ENCODE peak calls at places on chromosomes 5 and 9, in five cellular contexts. H, X, M, P and I are unnamed samples.
A peak's percentile ranks its signal among the peaks of the same experiment; 100 is the strongest.

GRCh38 chr5:158039911-158040347 is 181.0 kb upstream of the CLINT1 start:
- DNase-seq in H (no peak), X (no peak), M (no peak), P (no peak), I (no peak)

GRCh38 chr5:67244345-67244793 is 47.8 kb upstream of the CD180 start:
- DNase-seq in H (no peak), X (no peak), M (no peak), P (no peak), I (no peak)

GRCh38 chr9:17520264-17521058 is 58.4 kb upstream of the SH3GL2 start:
- DNase-seq in H (no peak), X (no peak), M (no peak), P (no peak), I (no peak)

GRCh38 chr9:70678153-70678552 is 263.7 kb upstream of the KLF9 start:
- DNase-seq in H (no peak), X (no peak), M (peak; percentile 46), P (no peak), I (no peak)

GRCh38 chr5:80705801-80706200 is 51.0 kb upstream of the DHFR start:
- DNase-seq in H (no peak), X (no peak), M (no peak), P (no peak), I (no peak)

GRCh38 chr9:4923580-4924544 is 61.2 kb upstream of the JAK2 start:
- DNase-seq in H (no peak), X (no peak), M (no peak), P (no peak), I (peak; percentile 79)

GRCh38 chr5:122252319-122252718 is 59.7 kb upstream of the SNCAIP start:
- DNase-seq in H (peak; percentile 46), X (no peak), M (no peak), P (no peak), I (no peak)

GRCh38 chr5:76787237-76787636 is 31.6 kb upstream of the F2RL1 start:
- DNase-seq in H (no peak), X (peak; percentile 52), M (no peak), P (no peak), I (no peak)

GRCh38 chr5:145324767-145325479 is 510.2 kb downstream of the PRELID2 start:
- DNase-seq in H (no peak), X (no peak), M (no peak), P (no peak), I (no peak)

GRCh38 chr9:107683566-107683965 is 194.0 kb upstream of the KLF4 start:
- DNase-seq in H (peak; percentile 47), X (no peak), M (no peak), P (no peak), I (no peak)

GRCh38 chr5:156359452-156359851 is 32.5 kb downstream of the SGCD start:
- DNase-seq in H (no peak), X (no peak), M (no peak), P (no peak), I (no peak)

GRCh38 chr5:9572246-9572645 is 26.4 kb upstream of the SEMA5A start:
- DNase-seq in H (no peak), X (no peak), M (no peak), P (no peak), I (no peak)

GRCh38 chr9:99680191-99680590 is 141.5 kb upstream of the NR4A3 start:
- DNase-seq in H (no peak), X (no peak), M (no peak), P (no peak), I (no peak)

GRCh38 chr5:137635521-137635921 is 100.4 kb downstream of the KLHL3 start:
- DNase-seq in H (no peak), X (no peak), M (no peak), P (no peak), I (no peak)

GRCh38 chr5:72394688-72395087 is 74.5 kb downstream of the PTCD2 start:
- DNase-seq in H (peak; percentile 11), X (no peak), M (no peak), P (no peak), I (peak; percentile 8)

GRCh38 chr9:107049825-107050184 is 186.8 kb downstream of the ZNF462 start:
- DNase-seq in H (no peak), X (no peak), M (no peak), P (no peak), I (no peak)

GRCh38 chr5:41736641-41737040 is 133.6 kb downstream of the OXCT1 start:
- DNase-seq in H (no peak), X (no peak), M (no peak), P (no peak), I (no peak)

GRCh38 chr9:111148994-111149759 is 110.9 kb upstream of the LPAR1 start:
- DNase-seq in H (no peak), X (no peak), M (no peak), P (no peak), I (no peak)

GRCh38 chr5:151678146-151678545 is 8.6 kb downstream of the SPARC start:
- DNase-seq in H (no peak), X (no peak), M (no peak), P (no peak), I (no peak)

GRCh38 chr5:14849516-14850294 is 21.9 kb downstream of the ANKH start:
- DNase-seq in H (no peak), X (no peak), M (no peak), P (no peak), I (no peak)

GRCh38 chr9:98045234-98046160 is 11.0 kb upstream of the NANS start:
- DNase-seq in H (no peak), X (no peak), M (no peak), P (no peak), I (peak; percentile 70)

GRCh38 chr9:130147215-130147614 is 25.0 kb upstream of the NCS1 start:
- DNase-seq in H (no peak), X (no peak), M (no peak), P (no peak), I (no peak)

GRCh38 chr5:124592891-124593290 is 153.5 kb downstream of the ZNF608 start:
- DNase-seq in H (no peak), X (no peak), M (no peak), P (no peak), I (no peak)

GRCh38 chr5:58751222-58751621 is 168.3 kb downstream of the RAB3C start:
- DNase-seq in H (peak; percentile 33), X (no peak), M (no peak), P (no peak), I (peak; percentile 64)

GRCh38 chr5:172735141-172735831 is 35.7 kb downstream of the DUSP1 start:
- DNase-seq in H (no peak), X (no peak), M (no peak), P (no peak), I (no peak)

GRCh38 chr5:98214240-98215051 is 559.0 kb upstream of the RGMB start:
- DNase-seq in H (no peak), X (no peak), M (no peak), P (no peak), I (no peak)

GRCh38 chr5:181203842-181204560 is 995 bp downstream of the TRIM7 start:
- DNase-seq in H (no peak), X (no peak), M (no peak), P (no peak), I (no peak)
- TF ChIP-seq POLR2A in H (no peak), X (no peak), M (no peak), P (no peak), I (no peak)

DNA sequence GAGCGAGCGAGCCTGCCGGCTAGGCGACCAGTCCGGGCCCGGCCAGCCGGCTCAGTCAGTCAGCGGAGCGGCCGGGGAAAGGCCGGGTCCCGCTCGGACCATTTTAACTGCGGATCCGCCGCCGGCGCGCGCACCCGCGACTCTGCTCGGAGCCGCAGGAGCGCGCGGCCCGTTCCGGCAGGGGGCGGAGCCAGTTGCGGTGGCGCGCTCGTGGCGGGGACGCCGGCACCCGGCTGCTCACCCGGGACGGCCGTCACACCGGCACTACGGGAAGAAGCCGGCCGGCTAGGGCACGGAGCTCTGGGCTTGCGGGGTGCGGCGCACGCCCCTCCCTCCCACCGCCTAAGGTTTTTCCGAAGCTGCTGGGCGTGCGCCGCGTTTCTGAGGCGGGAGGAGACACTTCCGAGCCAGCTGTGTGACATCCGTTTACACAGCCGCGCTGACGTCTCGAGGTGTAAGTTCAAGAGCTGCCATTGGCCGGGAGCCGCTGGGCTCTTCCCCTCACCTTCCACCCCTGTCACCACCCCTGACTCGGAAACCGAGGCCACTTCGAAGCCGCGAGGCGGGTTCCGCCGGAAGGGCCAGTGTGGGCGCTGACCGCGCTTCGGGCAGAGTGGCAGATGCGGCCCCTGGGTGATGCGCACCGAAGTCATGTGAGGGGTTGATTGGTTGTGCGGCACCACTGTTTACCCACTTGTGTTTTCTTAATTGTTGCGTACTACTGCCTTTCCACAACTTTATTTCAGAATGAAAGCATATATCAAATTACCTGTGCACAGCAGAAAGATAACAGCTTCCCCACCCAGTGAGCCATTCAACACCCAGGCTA is at the start of gene FBXL17:
- DNase-seq in H (peak; percentile 96), X (peak; percentile 95), M (peak; percentile 92), P (peak; percentile 90), I (peak; percentile 97)
- TF ChIP-seq POLR2A in H (peak; percentile 84), X (peak; percentile 48), M (peak; percentile 87), P (peak; percentile 27), I (peak; percentile 97)

GRCh38 chr5:115543931-115544370 is 624 bp downstream of the FEM1C start:
- DNase-seq in H (peak; percentile 51), X (peak; percentile 55), M (no peak), P (peak; percentile 53), I (peak; percentile 82)
- TF ChIP-seq POLR2A in H (no peak), X (no peak), M (no peak), P (no peak), I (no peak)

DNA sequence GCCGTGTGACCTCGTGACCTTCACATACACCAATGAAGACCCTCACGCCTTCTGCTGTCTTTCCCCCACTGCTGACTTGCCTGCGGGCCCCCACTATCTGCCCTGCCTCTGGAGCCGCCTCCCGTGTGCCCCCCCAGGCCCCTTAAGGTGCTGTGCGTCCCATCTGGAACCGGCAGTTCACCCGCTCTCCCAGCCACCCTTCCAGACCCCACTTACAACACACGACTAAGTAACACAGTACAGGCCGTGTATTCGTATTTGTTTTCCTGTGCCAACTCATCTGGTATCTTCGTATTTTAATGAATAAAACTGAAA is 21.7 kb upstream of the TERT start:
- DNase-seq in H (no peak), X (no peak), M (no peak), P (no peak), I (no peak)
- TF ChIP-seq POLR2A in H (no peak), X (no peak), M (no peak), P (no peak), I (no peak)

GRCh38 chr9:116153765-116154333 is at the start of gene PAPPA:
- DNase-seq in H (no peak), X (no peak), M (peak; percentile 51), P (no peak), I (peak; percentile 16)
- TF ChIP-seq POLR2A in H (no peak), X (no peak), M (no peak), P (no peak), I (no peak)

GRCh38 chr9:136443087-136443486 is 3.4 kb upstream of the INPP5E start:
- DNase-seq in H (no peak), X (no peak), M (no peak), P (no peak), I (no peak)

GRCh38 chr9:136441191-136441680 is 1.6 kb upstream of the INPP5E start:
- DNase-seq in H (no peak), X (no peak), M (no peak), P (no peak), I (no peak)

GRCh38 chr9:136441681-136442245 is 2.1 kb upstream of the INPP5E start:
- DNase-seq in H (no peak), X (no peak), M (no peak), P (no peak), I (no peak)

GRCh38 chr9:136443687-136444086 is 4.0 kb upstream of the INPP5E start:
- DNase-seq in H (no peak), X (no peak), M (no peak), P (no peak), I (no peak)

GRCh38 chr9:136442330-136442729 is 2.7 kb upstream of the INPP5E start:
- DNase-seq in H (no peak), X (no peak), M (no peak), P (no peak), I (no peak)
- TF ChIP-seq POLR2A in H (no peak), X (no peak), M (no peak), P (no peak), I (no peak)

GRCh38 chr9:93451762-93452709 is 551 bp downstream of the FAM120A start:
- DNase-seq in H (peak; percentile 58), X (peak; percentile 58), M (peak; percentile 55), P (no peak), I (peak; percentile 72)
- TF ChIP-seq POLR2A in H (peak; percentile 25), X (no peak), M (no peak), P (no peak), I (no peak)